ENCODE peak calls at places on chromosomes 4 and X, in five cellular contexts. C is kidney epithelial cell, J is epithelial cell of proximal tubule, P is dorsolateral prefrontal cortex, K is activated B cell treated with CpG ODN at 0.5 μM for 24 hours. L is an unnamed sample.

GRCh38 chrX:12360991-12361598 is 222.8 kb downstream of the FRMPD4 start:
- DNase-seq in C (no peak), J (no peak), P (no peak), K (no peak), L (no peak)

GRCh38 chrX:16882188-16882587 is 12.0 kb upstream of the RBBP7 start:
- DNase-seq in C (no peak), J (no peak), P (no peak), K (no peak), L (peak)

GRCh38 chr4:86846921-86847320 is 2.3 kb downstream of the SLC10A6 start:
- DNase-seq in C (no peak), J (no peak), P (no peak), K (no peak), L (no peak)

GRCh38 chr4:176238157-176238608 is 30.8 kb downstream of the ASB5 start:
- DNase-seq in C (no peak), J (no peak), P (no peak), K (no peak), L (no peak)

GRCh38 chrX:69016220-69016941 is 148.9 kb downstream of the PJA1 start:
- DNase-seq in C (no peak), J (no peak), P (no peak), K (no peak), L (no peak)

GRCh38 chr4:138697771-138698170 is 317.8 kb upstream of the NOCT start:
- DNase-seq in C (no peak), J (no peak), P (no peak), K (no peak), L (no peak)

GRCh38 chr4:152104846-152105462 is 344.1 kb upstream of the GATB start:
- DNase-seq in C (no peak), J (no peak), P (no peak), K (no peak), L (no peak)

GRCh38 chr4:20273793-20274192 is 22.1 kb downstream of the SLIT2 start:
- DNase-seq in C (peak), J (no peak), P (no peak), K (no peak), L (no peak)

GRCh38 chrX:15617111-15617510 is 16.4 kb upstream of the ACE2 start:
- DNase-seq in C (no peak), J (no peak), P (no peak), K (no peak), L (no peak)

GRCh38 chr4:184473515-184474260 is 662 bp downstream of the IRF2 start:
- DNase-seq in C (no peak), J (no peak), P (no peak), K (peak), L (peak)

GRCh38 chrX:55169782-55170181 is 50.4 kb upstream of the PAGE5 start:
- DNase-seq in C (no peak), J (no peak), P (no peak), K (no peak), L (no peak)

GRCh38 chr4:17623451-17624001 is 9.1 kb downstream of the MED28 start:
- DNase-seq in C (no peak), J (no peak), P (no peak), K (no peak), L (no peak)

GRCh38 chrX:6910218-6910617 is 237.3 kb upstream of the STS start:
- DNase-seq in C (no peak), J (no peak), P (no peak), K (no peak), L (no peak)

GRCh38 chrX:139058831-139059495 is 347.4 kb upstream of the FGF13 start:
- DNase-seq in C (peak), J (peak), P (no peak), K (no peak), L (no peak)

GRCh38 chrX:13569479-13570244 is at the start of gene EGFL6:
- DNase-seq in C (no peak), J (no peak), P (no peak), K (no peak), L (no peak)

GRCh38 chrX:144637731-144638130 is 609.6 kb upstream of the SPANXN1 start:
- DNase-seq in C (no peak), J (no peak), P (no peak), K (no peak), L (no peak)

DNA sequence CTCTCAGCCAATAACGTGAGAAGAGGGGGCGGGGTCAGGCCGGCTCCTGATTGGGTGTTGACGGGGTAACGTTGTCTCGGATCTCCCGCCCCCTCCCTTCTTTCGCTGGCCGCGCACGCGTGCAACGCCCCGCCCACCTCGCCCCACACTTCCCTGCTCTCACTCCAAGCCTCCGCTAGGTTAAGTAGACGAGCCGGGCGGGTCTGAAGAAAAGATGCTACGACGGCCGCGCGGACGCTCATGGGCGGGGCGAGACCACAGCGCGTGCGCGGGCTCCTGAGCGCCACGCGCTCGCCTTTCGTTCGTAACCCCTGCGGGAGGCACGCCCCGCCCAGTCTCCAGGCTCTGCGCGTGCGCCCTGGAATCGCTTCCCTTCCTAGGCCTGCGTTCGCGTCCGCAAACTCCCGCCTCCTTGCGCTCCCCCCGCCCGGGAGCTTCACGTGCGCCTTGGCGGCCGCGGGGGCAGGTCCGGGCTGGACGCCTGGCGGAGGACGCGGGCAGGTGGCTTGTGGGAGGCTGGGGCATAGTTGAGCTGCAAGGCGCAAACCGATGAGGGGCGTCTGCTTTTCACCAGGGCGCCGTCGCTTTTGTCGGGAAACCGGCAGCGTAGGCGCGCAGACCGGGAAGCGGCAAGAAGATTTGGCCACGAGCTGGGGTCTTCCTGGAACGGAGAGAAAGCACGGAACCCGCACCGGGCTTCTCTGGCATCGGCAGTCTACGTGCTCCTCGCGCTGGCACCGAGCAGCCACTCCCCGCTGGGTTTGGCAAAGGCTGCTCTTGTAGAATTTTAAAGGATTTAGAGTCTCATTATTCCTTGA is 467 bp upstream of the PGRMC2 start:
- DNase-seq in C (peak), J (peak), P (peak), K (peak), L (peak)
- TF ChIP-seq CTCF in C (peak), J (peak), P (no peak), K (no peak), L (no peak)

DNA sequence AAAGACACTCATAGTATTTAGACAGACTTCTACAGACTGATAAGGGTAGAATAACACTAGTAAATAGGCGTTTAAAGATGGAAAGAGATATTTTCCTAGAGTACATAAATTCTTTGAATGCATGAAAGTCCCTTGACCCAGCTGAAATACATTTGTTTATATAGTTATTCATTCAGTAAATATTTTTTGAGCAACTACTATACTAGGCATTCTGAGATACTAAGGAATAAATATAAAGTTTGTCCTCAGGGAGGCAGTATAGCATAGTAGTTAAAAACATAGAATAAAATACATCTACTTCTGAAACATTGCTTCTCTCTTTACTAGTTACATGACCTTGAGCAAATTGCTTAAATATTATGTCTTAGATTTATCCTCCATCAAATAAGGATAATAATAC is 27.4 kb downstream of the HMGN5 start:
- DNase-seq in C (no peak), J (no peak), P (no peak), K (no peak), L (no peak)
- TF ChIP-seq CTCF in C (no peak), J (no peak), P (peak), K (no peak), L (no peak)

DNA sequence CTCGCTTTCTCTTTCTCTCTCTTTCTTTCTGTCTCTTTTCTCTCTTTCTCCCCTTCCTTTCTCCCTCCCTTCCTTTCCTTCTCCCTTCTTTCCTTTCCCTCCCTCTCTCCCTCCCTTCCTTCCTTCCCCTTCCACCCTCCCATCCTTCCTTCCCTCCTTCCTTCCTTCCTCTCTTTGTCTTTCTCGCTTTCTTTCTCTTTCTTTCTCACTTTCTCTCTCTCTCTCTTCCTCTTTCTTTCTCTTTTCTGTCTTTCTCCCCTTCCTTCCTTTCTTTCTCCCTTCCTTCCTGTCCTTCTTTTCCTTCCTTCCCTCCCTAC is 2.1 kb upstream of the SORCS2 start:
- DNase-seq in C (no peak), J (no peak), P (no peak), K (no peak), L (no peak)
- TF ChIP-seq CTCF in C (no peak), J (no peak), P (no peak), K (no peak), L (no peak)

GRCh38 chrX:23643020-23643419 is 24.3 kb upstream of the PRDX4 start:
- DNase-seq in C (no peak), J (no peak), P (no peak), K (no peak), L (no peak)

GRCh38 chrX:23634181-23634580 is 33.1 kb upstream of the PRDX4 start:
- DNase-seq in C (no peak), J (no peak), P (no peak), K (no peak), L (no peak)

DNA sequence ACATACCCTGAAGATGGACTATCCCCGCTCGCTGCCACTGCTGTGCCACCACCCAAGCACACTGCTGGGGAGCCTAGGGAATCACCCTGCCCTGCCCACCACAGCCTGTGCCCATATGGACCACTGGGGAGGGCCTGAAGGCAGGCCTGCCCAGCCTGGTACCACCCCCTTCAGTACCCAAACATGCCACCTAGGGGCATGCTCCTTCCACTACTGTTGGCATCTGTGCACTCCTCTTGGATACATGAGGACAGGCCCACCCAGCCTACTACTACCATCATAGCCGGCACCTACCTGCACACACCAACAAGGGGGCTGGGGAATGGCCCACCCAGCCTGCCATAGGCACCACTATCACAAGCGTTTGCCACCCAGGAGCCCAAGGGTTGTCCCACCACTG is 30.1 kb upstream of the PRDX4 start:
- DNase-seq in C (no peak), J (no peak), P (no peak), K (no peak), L (peak)
- TF ChIP-seq CTCF in C (no peak), J (peak), P (no peak), K (no peak), L (peak)

DNA sequence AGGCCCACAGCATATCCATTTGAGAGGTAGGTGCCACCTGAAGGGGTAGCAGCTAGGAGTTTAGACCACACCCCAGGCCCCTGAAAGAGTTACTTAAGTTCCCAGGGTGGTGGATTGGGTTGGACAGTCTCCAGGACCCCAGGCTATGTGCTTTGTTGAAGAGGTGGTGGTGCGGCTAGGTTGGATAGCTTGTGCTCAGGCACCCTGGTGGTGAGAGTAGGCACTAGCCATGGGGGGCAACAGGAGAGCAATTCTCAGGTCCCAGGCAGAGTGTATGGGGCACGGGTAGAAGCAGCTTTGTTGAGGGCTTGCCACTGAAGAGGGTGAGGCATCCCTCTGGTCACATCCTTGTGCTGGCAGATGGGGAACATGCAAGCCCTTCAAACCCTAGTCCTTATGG is 5.6 kb downstream of the PF4 start:
- DNase-seq in C (no peak), J (no peak), P (no peak), K (no peak), L (no peak)
- TF ChIP-seq CTCF in C (no peak), J (peak), P (no peak), K (no peak), L (no peak)

GRCh38 chr4:128378668-128379067 is 91.1 kb upstream of the PGRMC2 start:
- DNase-seq in C (no peak), J (no peak), P (no peak), K (no peak), L (no peak)

GRCh38 chr4:128380306-128380705 is 92.7 kb upstream of the PGRMC2 start:
- DNase-seq in C (no peak), J (no peak), P (no peak), K (no peak), L (no peak)

GRCh38 chr4:128376958-128377357 is 89.3 kb upstream of the PGRMC2 start:
- DNase-seq in C (no peak), J (no peak), P (no peak), K (no peak), L (no peak)

GRCh38 chr4:128381748-128382559 is 94.3 kb upstream of the PGRMC2 start:
- DNase-seq in C (no peak), J (no peak), P (no peak), K (no peak), L (no peak)

DNA sequence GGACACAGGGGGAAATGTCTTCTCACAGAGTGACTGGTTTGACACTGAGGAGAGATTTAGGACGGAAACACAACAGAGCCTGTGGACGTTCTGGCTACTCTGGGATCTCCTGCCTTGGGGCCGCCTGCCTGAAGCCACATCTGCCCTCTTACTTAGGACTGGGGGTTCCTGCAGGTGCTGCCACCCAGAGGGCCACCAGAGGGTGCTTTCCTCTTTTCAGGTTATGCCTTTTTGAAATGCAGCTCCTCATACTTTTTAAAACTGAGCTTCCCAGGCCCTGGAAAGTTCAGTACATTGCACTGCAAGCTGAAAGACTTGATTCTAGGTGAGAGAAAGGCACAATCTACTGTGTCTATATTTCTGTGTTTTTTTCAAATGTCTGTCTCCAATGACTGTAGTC is 92.2 kb upstream of the PGRMC2 start:
- DNase-seq in C (no peak), J (no peak), P (no peak), K (no peak), L (no peak)
- TF ChIP-seq CTCF in C (peak), J (peak), P (no peak), K (no peak), L (no peak)

DNA sequence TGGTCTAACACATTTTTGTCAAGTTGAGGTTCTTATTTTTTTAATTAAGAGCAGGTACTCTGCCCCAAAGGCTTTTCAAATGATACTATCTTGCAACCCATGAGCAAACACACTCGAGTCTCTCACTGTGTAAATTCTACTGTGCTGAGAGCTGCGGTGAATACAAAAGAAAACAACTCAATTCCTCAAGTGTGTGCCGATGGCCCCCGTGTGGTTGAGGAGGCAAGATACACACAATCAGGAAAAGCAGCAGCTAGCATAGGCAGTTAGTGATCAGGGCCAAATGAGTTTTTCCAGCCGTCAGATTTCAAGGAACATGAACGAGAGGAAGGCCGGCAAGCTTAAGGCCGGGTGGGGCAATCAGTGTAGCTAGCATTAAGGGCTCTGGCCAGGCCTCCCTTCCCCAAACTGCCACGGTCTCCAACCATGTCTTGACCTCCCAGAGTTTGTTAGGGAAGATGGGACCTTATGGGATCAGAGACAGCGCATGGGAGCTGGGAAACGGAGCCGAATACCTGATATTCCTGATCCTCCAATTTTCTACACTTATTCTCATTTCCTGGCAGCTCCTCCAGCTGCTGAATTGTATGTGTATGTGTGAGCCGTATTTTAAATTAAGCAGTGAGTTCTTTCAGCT is 59.7 kb downstream of the RTL9 start:
- DNase-seq in C (no peak), J (no peak), P (no peak), K (no peak), L (no peak)
- TF ChIP-seq CTCF in C (peak), J (peak), P (peak), K (no peak), L (no peak)

GRCh38 chr4:41039312-41039711 is 175.0 kb downstream of the APBB2 start:
- DNase-seq in C (no peak), J (no peak), P (no peak), K (no peak), L (no peak)

GRCh38 chr4:41041541-41041940 is 172.8 kb downstream of the APBB2 start:
- DNase-seq in C (no peak), J (no peak), P (no peak), K (no peak), L (no peak)

GRCh38 chr4:41038304-41038703 is 176.0 kb downstream of the APBB2 start:
- DNase-seq in C (no peak), J (no peak), P (no peak), K (no peak), L (no peak)

GRCh38 chr4:41044791-41045190 is 169.6 kb downstream of the APBB2 start:
- DNase-seq in C (no peak), J (no peak), P (no peak), K (no peak), L (no peak)

DNA sequence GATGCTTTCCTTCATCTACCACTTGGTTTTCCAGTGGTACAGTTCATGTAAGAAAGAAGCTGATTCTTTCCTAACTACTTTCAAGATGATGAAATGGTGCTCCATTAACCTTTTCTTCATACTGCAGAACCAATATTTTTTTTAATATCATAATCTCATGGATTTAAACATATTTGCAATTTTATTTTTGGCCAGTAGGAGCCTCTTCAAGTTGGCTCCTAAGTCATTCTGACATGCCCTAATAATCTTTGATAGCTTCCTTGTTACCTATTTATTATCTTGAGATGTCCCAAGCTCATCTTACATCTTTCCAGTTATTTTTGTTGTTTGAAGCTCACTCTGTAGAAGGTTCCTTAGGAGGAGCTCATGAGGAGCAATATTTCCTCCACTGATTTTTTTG is 170.2 kb downstream of the APBB2 start:
- DNase-seq in C (no peak), J (no peak), P (no peak), K (no peak), L (no peak)
- TF ChIP-seq CTCF in C (peak), J (peak), P (no peak), K (no peak), L (no peak)

DNA sequence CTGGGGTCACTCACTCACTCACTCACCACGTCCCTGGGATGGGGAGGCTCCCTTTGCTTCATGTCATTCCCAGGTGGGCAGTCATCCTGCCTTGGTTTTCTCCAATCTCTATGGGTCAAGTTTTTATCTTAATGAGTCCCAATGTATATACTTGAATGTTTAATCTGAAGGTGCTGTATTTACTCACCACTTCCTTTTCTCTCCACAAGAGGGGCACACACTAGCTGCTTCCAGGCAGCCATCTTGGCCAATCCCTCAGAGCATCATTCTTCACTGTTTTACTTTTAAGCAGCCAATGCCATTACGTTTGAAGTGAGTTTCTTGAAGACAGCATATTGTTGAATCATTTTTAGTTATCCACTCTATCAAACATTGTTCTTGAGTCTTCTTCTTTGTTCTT is 153.4 kb upstream of the ARSJ start:
- DNase-seq in C (no peak), J (no peak), P (no peak), K (no peak), L (no peak)
- TF ChIP-seq CTCF in C (peak), J (peak), P (no peak), K (no peak), L (no peak)

GRCh38 chrX:125132274-125132673 is 187.4 kb upstream of the TEX13C start:
- DNase-seq in C (no peak), J (no peak), P (no peak), K (no peak), L (no peak)
- TF ChIP-seq CTCF in C (peak), J (peak), P (no peak), K (no peak), L (no peak)